ENCODE peak calls at places on chromosomes 16 and 17, in five cellular contexts. U is body of pancreas, J is left ventricle myocardium inferior, Q is mesendoderm, F is AG04450. S is an unnamed sample.

GRCh38 chr17:10270258-10270657 is 71.9 kb upstream of the GAS7 start:
- DNase-seq in F (no peak), Q (no peak), U (no peak), J (no peak), S (no peak)

GRCh38 chr16:15857779-15858560 is 1.1 kb upstream of the MYH11 start:
- DNase-seq in F (no peak), Q (peak), J (peak), U (peak), S (no peak)

GRCh38 chr17:66527335-66527734 is 224.9 kb downstream of the PRKCA start:
- DNase-seq in Q (no peak), J (no peak), U (no peak), F (no peak), S (no peak)

GRCh38 chr17:62085511-62086408 is 20.7 kb upstream of the MED13 start:
- DNase-seq in U (no peak), J (no peak), Q (no peak), F (no peak), S (peak)

GRCh38 chr16:71367243-71367976 is 8.9 kb downstream of the CALB2 start:
- DNase-seq in Q (peak), J (no peak), U (peak), F (no peak), S (peak)

GRCh38 chr17:4533522-4534502 is 21.4 kb downstream of the MYBBP1A start:
- DNase-seq in Q (no peak), F (no peak), J (peak), U (peak), S (peak)

GRCh38 chr17:73493212-73493814 is 150.9 kb downstream of the SDK2 start:
- DNase-seq in J (no peak), U (no peak), Q (peak), F (no peak), S (peak)

GRCh38 chr17:3683054-3683511 is 12.9 kb downstream of the P2RX5 start:
- DNase-seq in Q (peak), J (no peak), U (no peak), F (no peak), S (peak)

GRCh38 chr17:74271902-74272563 is 2.0 kb upstream of the DNAI2 start:
- DNase-seq in J (peak), U (no peak), F (no peak), Q (no peak), S (no peak)

GRCh38 chr16:72404299-72404698 is 232.3 kb upstream of the PMFBP1 start:
- DNase-seq in Q (no peak), U (no peak), J (no peak), F (no peak), S (no peak)

GRCh38 chr16:66976746-66977145 is 11.6 kb upstream of the CES4A start:
- DNase-seq in F (no peak), J (no peak), Q (no peak), U (no peak), S (no peak)

GRCh38 chr16:47787695-47788094 is 326.6 kb downstream of the PHKB start:
- DNase-seq in Q (peak), F (no peak), J (no peak), U (no peak), S (no peak)

GRCh38 chr16:66383551-66383950 is 17.1 kb downstream of the CDH5 start:
- DNase-seq in J (no peak), F (no peak), Q (no peak), U (no peak), S (no peak)

GRCh38 chr17:27477971-27478684 is 21.9 kb downstream of the KSR1 start:
- DNase-seq in U (no peak), J (no peak), Q (no peak), F (no peak), S (no peak)

GRCh38 chr16:84839054-84839453 is 19.3 kb downstream of the CRISPLD2 start:
- DNase-seq in J (no peak), Q (no peak), F (no peak), U (no peak), S (no peak)

GRCh38 chr17:74639704-74640142 is 16.2 kb upstream of the CD300E start:
- DNase-seq in U (no peak), F (no peak), Q (no peak), J (no peak), S (no peak)

GRCh38 chr16:2520784-2521577 is 810 bp downstream of the AMDHD2 start:
- DNase-seq in F (no peak), U (peak), Q (peak), J (no peak), S (peak)

GRCh38 chr16:54080524-54081008 is 206.0 kb downstream of the IRX3 start:
- DNase-seq in Q (no peak), F (peak), U (no peak), J (no peak), S (no peak)

GRCh38 chr17:32914181-32914580 is 13.8 kb upstream of the TMEM98 start:
- DNase-seq in F (no peak), J (no peak), Q (no peak), U (no peak), S (no peak)

GRCh38 chr17:81015135-81015534 is 19.8 kb upstream of the BAIAP2 start:
- DNase-seq in J (no peak), Q (no peak), U (no peak), F (no peak), S (no peak)

GRCh38 chr17:6381526-6382135 is 53.3 kb downstream of the AIPL1 start:
- DNase-seq in J (no peak), U (no peak), F (no peak), Q (no peak), S (no peak)

GRCh38 chr17:21160401-21160800 is 33.6 kb downstream of the DHRS7B start:
- DNase-seq in Q (no peak), F (no peak), J (no peak), U (no peak), S (no peak)

GRCh38 chr16:3458278-3458851 is 14.9 kb downstream of the NAA60 start:
- DNase-seq in F (no peak), U (no peak), Q (peak), J (no peak), S (no peak)

GRCh38 chr17:79804856-79805696 is 8.2 kb upstream of the CBX8 start:
- DNase-seq in Q (no peak), J (no peak), U (no peak), F (no peak), S (no peak)

GRCh38 chr17:28147026-28147425 is 104.5 kb downstream of the NLK start:
- DNase-seq in U (no peak), F (no peak), J (no peak), Q (no peak), S (no peak)

GRCh38 chr16:62256406-62256805 is 220.2 kb upstream of the CDH8 start:
- DNase-seq in F (no peak), J (no peak), U (no peak), Q (peak), S (no peak)

GRCh38 chr17:48499248-48499647 is 31.6 kb downstream of the HOXB1 start:
- DNase-seq in J (no peak), U (no peak), Q (no peak), F (no peak), S (no peak)

GRCh38 chr17:41538565-41538991 is 10.5 kb upstream of the KRT19 start:
- DNase-seq in Q (peak), F (no peak), U (no peak), J (no peak), S (no peak)

GRCh38 chr16:89395150-89396142 is 94.9 kb downstream of the ANKRD11 start:
- DNase-seq in F (peak), Q (no peak), J (peak), U (peak), S (peak)

GRCh38 chr17:6994118-6994598 is 1.7 kb upstream of the ALOX12 start:
- DNase-seq in Q (no peak), F (no peak), U (no peak), J (no peak), S (no peak)

GRCh38 chr17:29034510-29034909 is 8.4 kb upstream of the PIPOX start:
- DNase-seq in Q (peak), U (no peak), F (no peak), J (no peak), S (no peak)

GRCh38 chr16:47431960-47432359 is 28.9 kb downstream of the ITFG1 start:
- DNase-seq in J (no peak), Q (no peak), F (no peak), U (no peak), S (no peak)

GRCh38 chr17:15917021-15917438 is 27.9 kb upstream of the ADORA2B start:
- DNase-seq in F (no peak), U (no peak), Q (no peak), J (no peak), S (no peak)

GRCh38 chr17:19724501-19725420 is 8.4 kb upstream of the SLC47A2 start:
- DNase-seq in Q (no peak), J (peak), F (no peak), U (peak), S (peak)
- H3K4me3 ChIP-seq in Q (no peak), J (peak), F (no peak), U (no peak), S (no peak)

GRCh38 chr16:9112166-9112843 is 20.9 kb downstream of the HAPSTR1 start:
- DNase-seq in F (no peak), J (no peak), U (no peak), Q (no peak), S (peak)
- H3K27ac ChIP-seq in F (no peak), J (peak), U (peak), Q (no peak), S (peak)

GRCh38 chr16:31355701-31356100 is 725 bp downstream of the ITGAX start:
- DNase-seq in Q (no peak), F (no peak), U (no peak), J (no peak), S (no peak)

GRCh38 chr16:31354394-31355291 is at the start of gene ITGAX:
- DNase-seq in Q (peak), F (no peak), J (peak), U (peak), S (peak)

GRCh38 chr16:31356566-31357323 is 1.8 kb downstream of the ITGAX start:
- DNase-seq in J (no peak), Q (peak), U (no peak), F (no peak), S (no peak)

GRCh38 chr16:31360296-31360695 is 5.3 kb downstream of the ITGAX start:
- DNase-seq in J (no peak), F (no peak), Q (no peak), U (peak), S (no peak)

DNA sequence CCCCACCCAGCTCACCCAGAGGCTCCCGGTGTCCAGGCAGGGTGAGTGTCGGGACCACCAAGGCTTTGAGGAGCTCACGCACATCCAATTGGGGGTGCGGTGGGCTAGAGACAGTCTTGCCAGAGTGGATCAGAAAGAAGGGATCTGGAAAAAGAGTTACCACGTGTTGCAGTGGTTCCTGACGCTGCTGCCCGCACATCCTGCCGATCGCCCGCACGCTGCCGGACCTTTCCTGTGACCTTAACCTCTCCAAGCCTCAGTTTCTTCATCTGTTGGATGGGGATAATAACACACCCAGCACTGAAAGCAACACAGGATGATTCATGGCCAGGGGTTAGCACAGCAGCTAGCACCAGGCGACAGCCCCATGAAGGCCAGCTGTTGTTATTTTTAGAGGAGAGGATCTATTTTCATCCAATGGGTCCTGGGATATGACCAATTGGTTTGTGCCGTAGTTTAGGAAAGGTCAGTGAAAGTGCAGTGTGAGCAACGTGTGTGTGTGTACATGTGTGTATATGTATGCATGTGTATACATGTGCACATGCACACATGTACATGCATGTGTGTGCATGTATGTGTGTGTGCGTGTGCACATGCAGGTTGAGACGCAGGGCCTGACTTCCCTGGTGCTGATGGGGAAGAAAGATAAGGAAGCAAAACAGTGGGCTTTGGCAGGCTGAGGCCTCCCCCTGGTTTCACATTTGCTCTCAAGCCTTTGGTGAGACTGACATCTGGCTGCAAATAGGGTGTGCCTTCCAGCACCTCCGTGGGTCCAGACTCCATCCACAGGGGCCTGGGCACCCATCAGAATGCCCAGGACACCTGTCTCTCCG is 2.6 kb downstream of the ITGAX start:
- DNase-seq in Q (no peak), J (no peak), F (no peak), U (peak), S (no peak)
- H3K4me3 ChIP-seq in Q (no peak), J (no peak), F (no peak), U (no peak), S (no peak)

DNA sequence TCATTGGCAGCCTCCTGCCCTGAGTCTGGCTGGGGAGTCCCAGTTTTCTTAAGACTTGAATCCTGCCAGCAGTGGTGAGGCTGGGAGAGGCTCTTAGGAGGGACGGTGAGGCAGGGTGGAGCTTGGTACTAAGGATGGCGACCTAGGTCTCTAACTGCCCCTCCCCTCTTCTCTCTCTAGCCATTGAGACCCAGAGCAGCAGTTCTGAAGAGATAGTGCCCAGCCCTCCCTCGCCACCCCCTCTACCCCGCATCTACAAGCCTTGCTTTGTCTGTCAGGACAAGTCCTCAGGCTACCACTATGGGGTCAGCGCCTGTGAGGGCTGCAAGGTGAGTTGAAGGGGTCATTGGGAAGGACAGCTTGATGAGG is 16.4 kb downstream of the GJD3 start:
- DNase-seq in F (no peak), U (no peak), J (no peak), Q (no peak), S (no peak)
- H3K27ac ChIP-seq in F (no peak), U (peak), J (peak), Q (no peak), S (peak)

DNA sequence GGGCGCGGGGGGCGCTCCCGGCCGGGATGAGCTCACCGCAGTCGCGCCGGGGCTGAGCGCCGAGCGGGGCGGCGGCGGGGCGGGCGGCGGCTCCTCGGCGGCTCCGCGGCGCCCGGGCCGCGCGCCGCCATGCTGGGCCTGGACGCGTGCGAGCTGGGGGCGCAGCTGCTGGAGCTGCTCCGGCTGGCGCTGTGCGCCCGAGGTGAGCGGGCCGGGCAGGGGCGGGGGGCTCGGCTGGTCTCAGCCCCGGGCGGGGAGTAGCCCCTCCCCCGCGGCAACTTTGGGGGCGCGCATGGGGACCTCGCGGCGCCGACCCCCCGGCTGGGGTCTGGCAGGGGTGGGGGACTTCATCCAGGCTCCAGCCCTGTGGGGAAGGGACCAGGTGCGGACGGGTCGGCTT is at the start of gene ARHGDIG:
- DNase-seq in J (no peak), F (no peak), U (no peak), Q (no peak), S (no peak)
- H3K4me3 ChIP-seq in J (peak), F (peak), U (peak), Q (no peak), S (no peak)

GRCh38 chr16:11194913-11195312 is 61.1 kb downstream of the SOCS1 start:
- DNase-seq in Q (no peak), F (no peak), J (no peak), U (no peak), S (no peak)
- H3K27ac ChIP-seq in Q (no peak), F (no peak), J (no peak), U (no peak), S (no peak)

S was measured in small intestine.